ENCODE peak calls at places on chromosomes 16 and 17, in seven cellular contexts. M, B, S, R, I, A and K are unnamed samples.

GRCh38 chr16:72990003-72990521 is 57.9 kb downstream of the ZFHX3 start:
- DNase-seq in M (peak; percentile 68), B (peak; percentile 68), S (peak; percentile 86), R (no peak), I (no peak), A (no peak), K (no peak)

GRCh38 chr17:45895304-45895968 is 1.1 kb downstream of the MAPT start:
- DNase-seq in M (no peak), B (no peak), S (peak; percentile 47), R (no peak), I (no peak), A (no peak), K (peak; percentile 29)

GRCh38 chr16:2663553-2664521 is 18.5 kb upstream of the KCTD5 start:
- DNase-seq in M (peak; percentile 54), B (no peak), S (no peak), R (no peak), I (no peak), A (no peak), K (peak; percentile 30)

GRCh38 chr16:79833559-79833958 is 233.0 kb upstream of the MAF start:
- DNase-seq in M (no peak), B (no peak), S (no peak), R (no peak), I (no peak), A (no peak), K (no peak)

GRCh38 chr16:2924901-2925820 is 13.4 kb downstream of the FLYWCH1 start:
- DNase-seq in M (no peak), B (peak; percentile 33), S (no peak), R (no peak), I (no peak), A (no peak), K (no peak)

GRCh38 chr17:18018411-18018921 is 20.5 kb downstream of the ATPAF2 start:
- DNase-seq in M (no peak), B (no peak), S (no peak), R (no peak), I (no peak), A (no peak), K (no peak)

GRCh38 chr17:41824086-41824485 is 11.3 kb downstream of the FKBP10 start:
- DNase-seq in M (no peak), B (no peak), S (no peak), R (no peak), I (no peak), A (no peak), K (no peak)

GRCh38 chr16:1425616-1426370 is 5.1 kb upstream of the PERCC1 start:
- DNase-seq in M (no peak), B (no peak), S (no peak), R (no peak), I (no peak), A (no peak), K (no peak)

GRCh38 chr17:50841949-50842354 is 6.6 kb downstream of the WFIKKN2 start:
- DNase-seq in M (peak; percentile 82), B (peak; percentile 58), S (peak; percentile 64), R (peak; percentile 63), I (peak; percentile 48), A (no peak), K (peak; percentile 54)

GRCh38 chr17:50542795-50543774 is 3.9 kb upstream of the SPATA20 start:
- DNase-seq in M (peak; percentile 81), B (no peak), S (no peak), R (no peak), I (no peak), A (no peak), K (no peak)

GRCh38 chr16:75997606-75998005 is 271.3 kb upstream of the CPHXL start:
- DNase-seq in M (no peak), B (no peak), S (no peak), R (no peak), I (no peak), A (no peak), K (no peak)

GRCh38 chr17:31549121-31549524 is 157.6 kb downstream of the RAB11FIP4 start:
- DNase-seq in M (no peak), B (no peak), S (no peak), R (peak; percentile 58), I (no peak), A (no peak), K (peak; percentile 45)

GRCh38 chr17:46770818-46771600 is 47.5 kb downstream of the WNT3 start:
- DNase-seq in M (peak; percentile 54), B (peak; percentile 23), S (peak; percentile 33), R (peak; percentile 32), I (no peak), A (no peak), K (peak; percentile 12)

GRCh38 chr17:79305831-79306687 is 231.4 kb downstream of the ENGASE start:
- DNase-seq in M (no peak), B (no peak), S (peak; percentile 66), R (no peak), I (no peak), A (no peak), K (no peak)

GRCh38 chr16:85425061-85425662 is 188.0 kb upstream of the GSE1 start:
- DNase-seq in M (no peak), B (no peak), S (no peak), R (peak; percentile 11), I (no peak), A (no peak), K (no peak)

DNA sequence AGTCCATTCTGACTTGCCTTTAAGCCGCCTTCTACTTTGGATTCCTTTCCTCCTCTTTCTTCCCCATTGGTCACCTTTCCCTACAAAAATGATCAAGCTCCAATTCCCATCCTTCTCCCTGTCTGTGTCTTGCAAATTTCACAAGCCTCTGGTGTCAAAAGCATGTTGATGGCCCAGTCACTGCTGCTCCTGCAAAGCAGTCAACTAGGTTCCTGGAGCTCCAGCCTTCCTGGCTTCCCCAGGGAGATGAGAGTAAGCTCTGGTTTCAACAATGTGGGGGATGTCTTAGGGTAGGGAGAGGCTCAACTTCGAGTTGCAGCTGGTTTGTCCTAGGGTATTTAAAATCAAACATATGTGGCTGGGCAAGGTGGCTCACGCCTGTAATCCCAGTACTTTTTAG is 36.1 kb upstream of the HELZ start:
- DNase-seq in M (no peak), B (no peak), S (no peak), R (no peak), I (no peak), A (no peak), K (no peak)
- H3K27ac ChIP-seq in M (no peak overlapping the region), B (no peak overlapping the region), S (peak overlapping the region; percentile 66), R (no peak overlapping the region), I (no peak overlapping the region), A (no peak overlapping the region), K (no peak overlapping the region)

GRCh38 chr17:58998871-58999270 is 107.8 kb downstream of the TRIM37 start:
- DNase-seq in M (no peak), B (no peak), S (no peak), R (no peak), I (no peak), A (no peak), K (no peak)

GRCh38 chr17:59000022-59000421 is 106.7 kb downstream of the TRIM37 start:
- DNase-seq in M (no peak), B (no peak), S (no peak), R (no peak), I (no peak), A (no peak), K (no peak)

GRCh38 chr17:59002848-59003247 is 103.8 kb downstream of the TRIM37 start:
- DNase-seq in M (no peak), B (peak; percentile 8), S (no peak), R (no peak), I (no peak), A (no peak), K (no peak)

GRCh38 chr17:59002126-59002525 is 104.6 kb downstream of the TRIM37 start:
- DNase-seq in M (no peak), B (no peak), S (no peak), R (no peak), I (no peak), A (no peak), K (no peak)

GRCh38 chr17:59001158-59001814 is 105.4 kb downstream of the TRIM37 start:
- DNase-seq in M (peak; percentile 31), B (peak; percentile 67), S (no peak), R (no peak), I (peak; percentile 90), A (peak; percentile 88), K (peak; percentile 60)
- H3K4me3 ChIP-seq in M (no peak overlapping the region), B (peak overlapping the region; percentile 44), S (no peak overlapping the region), R (no peak overlapping the region), I (no peak overlapping the region), A (peak overlapping the region; percentile 52), K (peak overlapping the region; percentile 90)

DNA sequence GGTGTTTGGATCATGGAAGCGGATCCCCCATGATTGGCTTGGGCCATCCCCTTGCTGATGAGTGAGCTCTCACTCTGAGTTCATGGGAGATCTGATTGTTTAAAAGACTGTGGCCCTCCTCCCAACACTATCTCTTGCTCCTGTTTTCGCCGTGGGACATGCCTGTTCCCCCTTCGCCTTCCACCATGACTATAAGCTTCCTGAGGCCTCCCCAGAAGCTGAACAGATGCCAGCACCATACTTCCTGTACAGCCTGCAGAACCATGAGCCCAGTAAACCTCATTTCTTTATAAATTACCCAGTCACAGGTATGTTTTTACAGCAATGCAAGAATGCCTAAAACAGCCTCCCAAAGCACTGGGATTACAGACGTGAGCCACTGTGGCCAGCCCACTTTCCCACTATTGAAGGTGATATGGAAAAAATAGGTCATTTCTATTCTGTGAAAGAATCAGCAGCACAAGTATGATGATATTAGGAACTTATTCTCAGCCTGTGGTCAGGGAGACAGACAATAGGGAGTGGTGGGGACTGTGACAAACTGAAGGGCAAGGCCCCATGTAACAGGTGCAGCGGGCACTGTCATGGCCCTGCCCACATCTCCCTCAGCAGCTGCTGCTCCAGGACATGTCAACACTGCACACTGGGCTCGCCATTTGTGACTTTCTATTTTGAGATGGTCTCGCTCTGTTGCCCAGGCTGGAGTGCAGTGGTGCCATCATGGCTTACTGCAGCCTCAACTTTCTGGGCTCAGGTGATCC is 33.7 kb upstream of the LITAF start:
- DNase-seq in M (no peak), B (no peak), S (no peak), R (no peak), I (no peak), A (no peak), K (no peak)
- H3K27ac ChIP-seq in M (no peak overlapping the region), B (no peak overlapping the region), S (no peak overlapping the region), R (peak overlapping the region; percentile 96), I (no peak overlapping the region), A (no peak overlapping the region), K (peak overlapping the region; percentile 77)

GRCh38 chr17:9644910-9645751 is at the start of gene USP43:
- DNase-seq in M (peak; percentile 80), B (no peak), S (peak; percentile 15), R (peak; percentile 16), I (no peak), A (no peak), K (no peak)

GRCh38 chr17:9648521-9649110 is 3.3 kb downstream of the USP43 start:
- DNase-seq in M (no peak), B (no peak), S (no peak), R (no peak), I (no peak), A (no peak), K (no peak)

GRCh38 chr17:9645858-9646555 is 690 bp downstream of the USP43 start:
- DNase-seq in M (peak; percentile 76), B (no peak), S (peak; percentile 25), R (no peak), I (no peak), A (no peak), K (no peak)

GRCh38 chr17:9646556-9646905 is 1.2 kb downstream of the USP43 start:
- DNase-seq in M (no peak), B (no peak), S (no peak), R (no peak), I (no peak), A (no peak), K (no peak)

DNA sequence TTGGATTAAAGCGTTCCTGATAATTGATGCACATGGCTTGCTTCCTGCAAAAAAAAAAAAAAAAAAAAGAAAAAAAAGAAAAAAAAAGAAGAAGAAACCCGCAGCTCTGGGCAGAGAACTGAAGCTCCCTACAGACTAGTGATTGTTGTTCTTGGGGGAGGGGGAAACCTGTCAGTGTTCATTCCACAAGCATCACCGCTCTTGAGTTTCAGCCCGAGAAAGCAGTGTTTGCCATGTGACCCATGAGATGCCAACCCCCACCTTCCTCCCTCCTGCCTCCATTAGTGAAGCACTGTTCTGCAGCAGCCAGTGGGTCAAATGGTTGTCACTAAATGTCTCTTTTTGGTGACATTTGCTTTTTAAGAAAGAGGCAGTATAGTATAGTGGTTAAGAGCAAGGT is 1.7 kb downstream of the USP43 start:
- DNase-seq in M (no peak), B (no peak), S (no peak), R (no peak), I (no peak), A (no peak), K (no peak)
- H3K4me3 ChIP-seq in M (peak overlapping the region; percentile 65), B (no peak overlapping the region), S (no peak overlapping the region), R (no peak overlapping the region), I (peak overlapping the region; percentile 90), A (no peak overlapping the region), K (no peak overlapping the region)